ENCODE peak calls at places on chromosomes 7 and 10, in five cellular contexts. X is breast epithelium, Z is GM12878, I is SK-N-SH, U is heart left ventricle. C is an unnamed sample.

GRCh38 chr7:47232751-47233412 is 349.0 kb downstream of the TNS3 start:
- DNase-seq in X (no peak), I (no peak), U (no peak), Z (no peak), C (no peak)

GRCh38 chr10:124336186-124336585 is 82.5 kb downstream of the OAT start:
- DNase-seq in Z (no peak), X (no peak), I (no peak), U (no peak), C (no peak)

GRCh38 chr10:119301397-119301796 is 94.0 kb downstream of the GRK5 start:
- DNase-seq in Z (no peak), U (peak), I (no peak), X (no peak), C (no peak)

GRCh38 chr7:100053201-100053600 is 3.6 kb downstream of the ZSCAN21 start:
- DNase-seq in X (no peak), I (peak), Z (no peak), U (no peak), C (peak)

GRCh38 chr10:132681858-132682755 is 103.8 kb downstream of the NKX6-2 start:
- DNase-seq in Z (no peak), I (no peak), X (no peak), U (no peak), C (no peak)

GRCh38 chr7:118104812-118105441 is 79.0 kb upstream of the LSM8 start:
- DNase-seq in U (no peak), X (no peak), I (peak), Z (no peak), C (peak)

GRCh38 chr7:129729511-129729910 is 118.0 kb downstream of the NRF1 start:
- DNase-seq in U (no peak), I (no peak), X (no peak), Z (no peak), C (peak)

GRCh38 chr7:100120518-100121085 is 1.2 kb downstream of the CNPY4 start:
- DNase-seq in I (no peak), X (no peak), U (no peak), Z (no peak), C (no peak)

GRCh38 chr10:129626309-129626708 is 159.3 kb downstream of the MGMT start:
- DNase-seq in I (no peak), X (no peak), Z (no peak), U (no peak), C (no peak)

GRCh38 chr7:77866791-77867190 is 68.2 kb downstream of the PHTF2 start:
- DNase-seq in X (no peak), I (no peak), Z (no peak), U (no peak), C (peak)

GRCh38 chr10:43421519-43421918 is 12.5 kb upstream of the HNRNPF start:
- DNase-seq in Z (no peak), I (no peak), X (no peak), U (no peak), C (no peak)
- H3K4me3 ChIP-seq in Z (no peak), I (no peak), X (peak), U (peak), C (no peak)

DNA sequence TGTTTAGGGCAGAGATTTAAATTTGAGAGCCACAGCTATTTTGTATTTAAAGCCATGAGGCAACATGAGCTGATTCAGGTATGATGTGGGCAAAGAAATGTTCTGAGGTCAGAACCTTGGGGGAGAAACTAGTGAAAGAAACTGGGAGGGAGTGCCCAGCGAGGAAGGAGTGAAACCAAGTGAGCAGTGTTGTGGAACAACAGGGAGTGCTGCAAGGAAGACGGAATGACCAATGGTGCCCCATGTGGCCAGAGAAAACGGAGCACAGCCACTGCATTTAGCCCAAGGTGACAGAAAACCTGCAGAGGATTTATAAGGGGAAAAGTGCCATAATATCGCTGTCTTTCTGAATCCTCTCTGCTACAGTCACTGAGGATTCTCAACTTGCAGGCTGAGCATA is 777.2 kb downstream of the CCSER2 start:
- DNase-seq in Z (no peak), I (peak), X (no peak), U (no peak), C (no peak)
- TF ChIP-seq CTCF in Z (no peak), I (no peak), X (no peak), U (no peak), C (no peak)

GRCh38 chr7:32588657-32589056 is 93.4 kb downstream of the AVL9 start:
- DNase-seq in I (no peak), Z (no peak), U (no peak), X (no peak), C (peak)
- H3K4me3 ChIP-seq in I (no peak), Z (no peak), U (no peak), X (no peak), C (no peak)

DNA sequence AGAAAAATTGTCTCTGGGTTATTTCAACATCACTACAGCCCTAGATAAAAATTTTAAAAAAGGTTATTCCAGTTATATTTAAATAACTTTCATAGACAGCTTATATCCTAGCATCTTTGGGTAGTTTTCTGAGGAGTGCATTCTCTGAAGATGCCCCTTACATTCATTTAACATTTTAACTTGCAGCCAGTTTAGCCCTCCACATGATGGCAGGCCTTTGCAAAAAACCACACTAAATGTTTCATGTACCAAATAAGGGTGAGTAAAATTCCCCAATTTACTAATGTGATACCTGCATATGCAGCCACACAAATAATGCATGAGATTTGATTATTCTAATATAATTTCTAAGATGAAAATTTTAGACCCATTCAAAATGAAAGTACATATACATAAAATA is 108.4 kb upstream of the ZWINT start:
- DNase-seq in X (no peak), Z (no peak), I (no peak), U (no peak), C (no peak)
- TF ChIP-seq CTCF in X (no peak), Z (peak), I (no peak), U (no peak), C (no peak)

GRCh38 chr10:101063548-101064414 is 2.0 kb downstream of the KAZALD1 start:
- DNase-seq in X (no peak), I (no peak), Z (no peak), U (peak), C (no peak)

GRCh38 chr10:101066890-101067355 is 5.1 kb downstream of the KAZALD1 start:
- DNase-seq in U (no peak), I (peak), Z (no peak), X (no peak), C (peak)

GRCh38 chr10:101064415-101065030 is 2.7 kb downstream of the KAZALD1 start:
- DNase-seq in I (no peak), X (no peak), Z (no peak), U (no peak), C (no peak)

GRCh38 chr10:101066146-101066889 is 4.5 kb downstream of the KAZALD1 start:
- DNase-seq in X (peak), I (peak), Z (no peak), U (peak), C (peak)

DNA sequence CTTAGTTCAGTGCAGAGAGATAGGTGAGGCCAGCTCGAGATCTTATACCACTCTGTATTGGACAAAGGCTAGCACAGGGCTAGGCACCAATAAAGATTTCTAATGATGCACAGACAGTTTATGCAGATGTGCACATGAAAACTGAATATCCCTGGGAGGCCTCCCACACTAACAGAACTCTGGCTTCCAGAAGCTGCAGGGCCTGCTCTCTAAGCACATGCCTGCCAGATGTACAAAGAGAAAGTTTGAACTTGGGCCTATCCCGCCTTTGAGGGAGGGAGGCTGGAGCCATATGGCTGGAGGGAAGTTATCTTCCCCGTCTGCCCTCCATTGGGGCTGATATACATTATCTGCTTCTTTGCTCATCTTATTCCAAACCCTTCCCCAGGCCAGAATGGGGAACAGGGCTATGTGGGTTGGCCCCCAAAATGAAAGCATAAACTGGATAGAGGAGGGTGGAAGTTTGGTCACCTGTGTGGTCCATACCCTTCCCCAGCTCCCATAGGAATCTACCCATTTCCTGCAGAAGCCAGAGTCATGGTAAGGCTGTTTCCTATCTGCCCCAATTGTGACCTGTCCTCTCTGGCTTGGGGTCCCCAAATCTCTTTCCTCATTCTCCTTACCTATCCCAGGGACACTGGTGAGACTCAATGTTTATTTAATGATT is 3.8 kb downstream of the KAZALD1 start:
- DNase-seq in U (no peak), X (no peak), I (no peak), Z (no peak), C (peak)
- H3K4me3 ChIP-seq in U (peak), X (peak), I (no peak), Z (peak), C (peak)

GRCh38 chr7:155971180-155971770 is 159.0 kb upstream of the SHH start:
- DNase-seq in I (no peak), U (no peak), Z (no peak), X (no peak), C (no peak)
- TF ChIP-seq CTCF in I (no peak), U (no peak), Z (no peak), X (no peak), C (no peak)

GRCh38 chr7:105689093-105689819 is 108.0 kb upstream of the EFCAB10 start:
- DNase-seq in I (peak), X (no peak), Z (no peak), U (no peak), C (no peak)
- H3K4me3 ChIP-seq in I (no peak), X (no peak), Z (no peak), U (no peak), C (no peak)

DNA sequence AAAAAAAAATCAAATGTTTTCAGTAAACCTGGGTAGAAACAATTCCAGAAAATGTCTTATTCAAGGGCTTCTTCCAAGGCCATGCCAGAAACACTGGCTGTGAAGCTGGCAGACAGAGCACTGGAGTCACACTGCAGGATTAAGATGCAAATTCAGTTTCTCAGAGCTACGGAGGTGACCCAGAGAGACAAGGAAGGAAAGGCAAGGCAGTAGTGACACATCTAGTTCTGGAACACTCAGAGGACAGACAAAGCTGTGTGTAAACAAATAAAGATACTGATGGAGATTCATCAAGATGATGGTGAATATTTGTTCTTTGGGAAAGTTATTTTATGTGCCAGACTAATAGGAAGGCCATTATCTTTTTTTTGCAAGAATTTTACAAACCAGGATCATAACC is 608.3 kb upstream of the C7orf33 start:
- DNase-seq in U (no peak), Z (no peak), X (no peak), I (no peak), C (no peak)
- TF ChIP-seq CTCF in U (no peak), Z (no peak), X (no peak), I (no peak), C (no peak)

GRCh38 chr7:157576415-157576814 is 239.6 kb downstream of the DNAJB6 start:
- DNase-seq in I (no peak), Z (no peak), U (peak), X (no peak), C (no peak)
- H3K4me3 ChIP-seq in I (no peak), Z (no peak), U (no peak), X (no peak), C (no peak)